ENCODE peak calls at places on chromosomes 7 and 10, in six cellular contexts. One of them, this sample, is unnamed. For H3K27me3, the result is how much of the 10 kb centered on the place peaks cover.

GRCh38 chr7:142323706-142324105 is 65.8 kb upstream of the PRSS58 start:
- DNase-seq in CD4-positive, CD25-positive, alpha-beta regulatory T cell: no peak
- DNase-seq in H9: peak
- DNase-seq in CD8-positive, alpha-beta T cell: peak
- DNase-seq in transverse colon: peak
- DNase-seq in CD4-positive, alpha-beta T cell: peak
- DNase-seq in this sample: peak

GRCh38 chr7:1401011-1401410 is 58.3 kb downstream of the MICALL2 start:
- DNase-seq in H9: no peak
- DNase-seq in CD8-positive, alpha-beta T cell: no peak
- DNase-seq in CD4-positive, CD25-positive, alpha-beta regulatory T cell: no peak
- DNase-seq in transverse colon: no peak
- DNase-seq in CD4-positive, alpha-beta T cell: no peak
- DNase-seq in this sample: no peak

GRCh38 chr10:3514691-3515090 is 270.3 kb downstream of the KLF6 start:
- DNase-seq in transverse colon: no peak
- DNase-seq in H9: no peak
- DNase-seq in CD4-positive, CD25-positive, alpha-beta regulatory T cell: no peak
- DNase-seq in CD4-positive, alpha-beta T cell: no peak
- DNase-seq in CD8-positive, alpha-beta T cell: no peak
- DNase-seq in this sample: no peak

GRCh38 chr7:39720586-39720985 is 97.2 kb downstream of the RALA start:
- DNase-seq in CD4-positive, CD25-positive, alpha-beta regulatory T cell: no peak
- DNase-seq in CD4-positive, alpha-beta T cell: no peak
- DNase-seq in H9: no peak
- DNase-seq in transverse colon: peak
- DNase-seq in CD8-positive, alpha-beta T cell: no peak
- DNase-seq in this sample: no peak

GRCh38 chr10:30671011-30671616 is 41.6 kb upstream of the LYZL2 start:
- DNase-seq in transverse colon: peak
- DNase-seq in H9: peak
- DNase-seq in CD4-positive, alpha-beta T cell: no peak
- DNase-seq in CD4-positive, CD25-positive, alpha-beta regulatory T cell: peak
- DNase-seq in CD8-positive, alpha-beta T cell: no peak
- DNase-seq in this sample: peak

GRCh38 chr10:107984581-107984980 is 820.1 kb upstream of the SORCS1 start:
- DNase-seq in CD4-positive, alpha-beta T cell: no peak
- DNase-seq in transverse colon: no peak
- DNase-seq in CD8-positive, alpha-beta T cell: no peak
- DNase-seq in CD4-positive, CD25-positive, alpha-beta regulatory T cell: no peak
- DNase-seq in H9: no peak
- DNase-seq in this sample: no peak

GRCh38 chr10:73916761-73917470 is 6.0 kb downstream of the PLAU start:
- DNase-seq in H9: no peak
- DNase-seq in CD4-positive, alpha-beta T cell: no peak
- DNase-seq in transverse colon: peak
- DNase-seq in CD4-positive, CD25-positive, alpha-beta regulatory T cell: no peak
- DNase-seq in CD8-positive, alpha-beta T cell: no peak
- DNase-seq in this sample: no peak

GRCh38 chr10:48970046-48970445 is 30.4 kb upstream of the LRRC18 start:
- DNase-seq in CD4-positive, alpha-beta T cell: no peak
- DNase-seq in transverse colon: no peak
- DNase-seq in H9: no peak
- DNase-seq in CD4-positive, CD25-positive, alpha-beta regulatory T cell: no peak
- DNase-seq in CD8-positive, alpha-beta T cell: no peak
- DNase-seq in this sample: no peak

GRCh38 chr7:139696547-139696946 is 81.3 kb downstream of the HIPK2 start:
- DNase-seq in CD8-positive, alpha-beta T cell: no peak
- DNase-seq in H9: no peak
- DNase-seq in CD4-positive, alpha-beta T cell: no peak
- DNase-seq in CD4-positive, CD25-positive, alpha-beta regulatory T cell: peak
- DNase-seq in transverse colon: no peak
- DNase-seq in this sample: no peak

GRCh38 chr7:147803625-147804024 is 786.9 kb upstream of the C7orf33 start:
- DNase-seq in CD4-positive, CD25-positive, alpha-beta regulatory T cell: no peak
- DNase-seq in transverse colon: no peak
- DNase-seq in H9: no peak
- DNase-seq in CD4-positive, alpha-beta T cell: no peak
- DNase-seq in CD8-positive, alpha-beta T cell: no peak
- DNase-seq in this sample: peak

GRCh38 chr7:51033722-51034530 is 251.2 kb upstream of the GRB10 start:
- DNase-seq in CD4-positive, alpha-beta T cell: no peak
- DNase-seq in transverse colon: no peak
- DNase-seq in CD8-positive, alpha-beta T cell: no peak
- DNase-seq in CD4-positive, CD25-positive, alpha-beta regulatory T cell: no peak
- DNase-seq in H9: no peak
- DNase-seq in this sample: no peak

GRCh38 chr10:59906417-59907202 is at the start of gene CCDC6:
- DNase-seq in transverse colon: peak
- DNase-seq in CD4-positive, alpha-beta T cell: peak
- DNase-seq in CD4-positive, CD25-positive, alpha-beta regulatory T cell: peak
- DNase-seq in H9: peak
- DNase-seq in CD8-positive, alpha-beta T cell: peak
- DNase-seq in this sample: peak

GRCh38 chr10:132978542-132978941 is 36.2 kb upstream of the CFAP46 start:
- DNase-seq in CD8-positive, alpha-beta T cell: no peak
- DNase-seq in CD4-positive, alpha-beta T cell: no peak
- DNase-seq in CD4-positive, CD25-positive, alpha-beta regulatory T cell: no peak
- DNase-seq in H9: no peak
- DNase-seq in transverse colon: no peak
- DNase-seq in this sample: no peak

GRCh38 chr10:79093658-79094411 is 25.1 kb downstream of the ZMIZ1 start:
- DNase-seq in transverse colon: peak
- DNase-seq in CD4-positive, alpha-beta T cell: no peak
- DNase-seq in H9: no peak
- DNase-seq in CD8-positive, alpha-beta T cell: no peak
- DNase-seq in CD4-positive, CD25-positive, alpha-beta regulatory T cell: no peak
- DNase-seq in this sample: no peak

GRCh38 chr10:122494833-122495232 is 33.5 kb downstream of the HTRA1 start:
- DNase-seq in CD4-positive, CD25-positive, alpha-beta regulatory T cell: no peak
- DNase-seq in transverse colon: no peak
- DNase-seq in CD8-positive, alpha-beta T cell: no peak
- DNase-seq in CD4-positive, alpha-beta T cell: no peak
- DNase-seq in H9: no peak
- DNase-seq in this sample: no peak

GRCh38 chr7:121853307-121853706 is 19.7 kb upstream of the PTPRZ1 start:
- DNase-seq in H9: no peak
- DNase-seq in CD4-positive, CD25-positive, alpha-beta regulatory T cell: no peak
- DNase-seq in CD4-positive, alpha-beta T cell: no peak
- DNase-seq in transverse colon: no peak
- DNase-seq in CD8-positive, alpha-beta T cell: no peak
- DNase-seq in this sample: no peak

DNA sequence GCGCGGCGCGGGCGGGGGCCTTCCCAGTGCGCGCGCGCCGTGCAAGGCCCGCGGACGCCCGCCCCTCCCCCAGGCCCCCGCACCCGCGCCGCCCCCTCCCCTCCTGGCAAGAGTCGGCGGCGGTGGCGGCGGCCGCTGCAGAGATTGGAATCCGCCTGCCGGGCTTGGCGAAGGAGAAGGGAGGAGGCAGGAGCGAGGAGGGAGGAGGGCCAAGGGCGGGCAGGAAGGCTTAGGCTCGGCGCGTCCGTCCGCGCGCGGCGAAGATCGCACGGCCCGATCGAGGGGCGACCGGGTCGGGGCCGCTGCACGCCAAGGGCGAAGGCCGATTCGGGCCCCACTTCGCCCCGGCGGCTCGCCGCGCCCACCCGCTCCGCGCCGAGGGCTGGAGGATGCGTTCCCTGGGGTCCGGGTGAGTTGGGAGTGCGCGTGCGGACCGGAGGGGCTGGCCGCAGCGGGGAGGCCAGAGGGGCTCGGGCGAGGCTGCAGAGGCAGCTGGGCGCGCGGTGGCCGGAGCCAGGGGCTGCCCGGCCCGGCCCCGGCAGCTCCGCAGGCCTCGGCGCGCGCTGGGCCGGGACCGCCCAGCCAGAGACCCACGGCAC is at the start of gene BMPR1A:
- DNase-seq in CD4-positive, CD25-positive, alpha-beta regulatory T cell: no peak
- DNase-seq in CD8-positive, alpha-beta T cell: no peak
- DNase-seq in CD4-positive, alpha-beta T cell: no peak
- DNase-seq in transverse colon: no peak
- DNase-seq in H9: peak
- DNase-seq in this sample: peak
- H3K27me3 ChIP-seq in CD4-positive, CD25-positive, alpha-beta regulatory T cell: under half
- H3K27me3 ChIP-seq in CD8-positive, alpha-beta T cell: under half
- H3K27me3 ChIP-seq in CD4-positive, alpha-beta T cell: under half
- H3K27me3 ChIP-seq in transverse colon: under half
- H3K27me3 ChIP-seq in H9: under half
- H3K27me3 ChIP-seq in this sample: under half

DNA sequence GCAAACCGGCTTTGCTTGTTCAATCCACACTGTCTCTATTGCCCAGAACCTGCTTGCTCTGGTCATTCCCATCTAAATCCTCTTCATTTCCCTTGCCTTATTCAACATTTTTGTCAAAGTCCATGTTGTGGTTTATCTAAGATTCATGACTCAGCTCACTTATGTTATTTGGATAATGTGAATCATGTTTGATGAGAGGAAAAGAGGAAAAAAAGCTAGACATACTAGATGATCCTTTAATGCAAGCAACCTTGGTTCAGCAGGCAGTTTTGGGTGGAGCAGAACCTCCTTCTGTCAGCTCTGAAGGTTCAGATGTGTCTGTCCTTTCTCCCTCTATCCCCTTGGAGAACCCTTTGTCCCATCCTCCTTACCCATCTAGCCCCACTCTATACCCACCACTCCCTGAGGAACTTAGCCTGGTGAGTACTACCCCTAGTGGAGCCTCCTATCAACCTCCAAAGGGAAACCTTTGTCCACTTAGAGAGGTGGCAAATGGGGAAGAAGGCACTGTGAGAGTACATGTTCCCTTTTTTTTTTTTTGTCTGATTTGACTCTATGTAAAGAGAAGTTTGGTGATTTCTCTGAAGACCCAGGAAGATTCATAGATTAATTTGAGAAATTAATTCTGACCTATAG is 2.1 kb upstream of the SAMD9L start:
- DNase-seq in CD4-positive, alpha-beta T cell: no peak
- DNase-seq in CD8-positive, alpha-beta T cell: no peak
- DNase-seq in H9: no peak
- DNase-seq in CD4-positive, CD25-positive, alpha-beta regulatory T cell: no peak
- DNase-seq in transverse colon: no peak
- DNase-seq in this sample: no peak
- H3K27me3 ChIP-seq in CD4-positive, alpha-beta T cell: under half
- H3K27me3 ChIP-seq in CD8-positive, alpha-beta T cell: under half
- H3K27me3 ChIP-seq in H9: under half
- H3K27me3 ChIP-seq in CD4-positive, CD25-positive, alpha-beta regulatory T cell: under half
- H3K27me3 ChIP-seq in transverse colon: under half
- H3K27me3 ChIP-seq in this sample: under half

DNA sequence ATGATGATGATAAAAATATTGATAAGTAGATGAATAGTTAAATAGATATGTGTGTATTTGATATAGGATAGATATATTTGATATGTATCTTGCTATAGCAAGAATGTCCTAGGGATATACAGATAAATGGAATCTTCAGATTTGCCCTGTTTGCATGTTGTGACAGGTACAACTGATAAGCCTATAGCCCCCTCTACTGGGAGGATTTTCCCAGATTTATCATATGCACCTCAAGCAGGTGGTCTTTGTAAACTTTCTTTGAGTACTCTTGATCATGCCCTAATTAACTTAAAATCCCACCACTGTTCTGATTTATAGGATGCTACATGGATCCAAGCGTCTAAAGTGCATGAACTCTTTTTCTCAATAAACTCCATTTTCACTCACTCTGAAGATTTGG is 1050.7 kb downstream of the SORCS3 start:
- DNase-seq in CD4-positive, alpha-beta T cell: no peak
- DNase-seq in CD8-positive, alpha-beta T cell: no peak
- DNase-seq in CD4-positive, CD25-positive, alpha-beta regulatory T cell: no peak
- DNase-seq in transverse colon: no peak
- DNase-seq in H9: no peak
- DNase-seq in this sample: peak
- H3K27me3 ChIP-seq in CD4-positive, alpha-beta T cell: under half
- H3K27me3 ChIP-seq in CD8-positive, alpha-beta T cell: under half
- H3K27me3 ChIP-seq in CD4-positive, CD25-positive, alpha-beta regulatory T cell: under half
- H3K27me3 ChIP-seq in transverse colon: under half
- H3K27me3 ChIP-seq in H9: under half
- H3K27me3 ChIP-seq in this sample: under half

DNA sequence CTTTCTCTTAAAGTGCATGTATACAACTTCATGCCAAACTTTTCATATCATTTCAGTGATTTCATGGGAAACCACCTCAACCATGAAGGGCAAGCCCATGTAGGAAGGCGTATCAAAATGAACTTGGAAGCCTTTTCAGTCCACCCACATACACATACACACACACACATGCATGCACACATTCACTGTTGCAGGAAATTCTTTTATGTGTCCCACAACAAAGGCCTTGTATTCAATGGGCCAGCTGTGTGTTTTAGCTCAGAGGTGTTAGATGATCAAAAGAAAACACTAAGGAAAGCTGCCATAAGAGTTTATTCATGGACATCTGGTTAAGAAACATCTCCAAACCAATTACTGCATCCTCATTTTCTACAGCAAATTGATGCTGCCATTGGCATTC is 74.5 kb upstream of the STK17A start:
- DNase-seq in transverse colon: no peak
- DNase-seq in CD4-positive, CD25-positive, alpha-beta regulatory T cell: no peak
- DNase-seq in H9: no peak
- DNase-seq in CD4-positive, alpha-beta T cell: no peak
- DNase-seq in CD8-positive, alpha-beta T cell: no peak
- DNase-seq in this sample: no peak
- H3K27me3 ChIP-seq in transverse colon: under half
- H3K27me3 ChIP-seq in CD4-positive, CD25-positive, alpha-beta regulatory T cell: under half
- H3K27me3 ChIP-seq in H9: under half
- H3K27me3 ChIP-seq in CD4-positive, alpha-beta T cell: under half
- H3K27me3 ChIP-seq in CD8-positive, alpha-beta T cell: under half
- H3K27me3 ChIP-seq in this sample: under half

DNA sequence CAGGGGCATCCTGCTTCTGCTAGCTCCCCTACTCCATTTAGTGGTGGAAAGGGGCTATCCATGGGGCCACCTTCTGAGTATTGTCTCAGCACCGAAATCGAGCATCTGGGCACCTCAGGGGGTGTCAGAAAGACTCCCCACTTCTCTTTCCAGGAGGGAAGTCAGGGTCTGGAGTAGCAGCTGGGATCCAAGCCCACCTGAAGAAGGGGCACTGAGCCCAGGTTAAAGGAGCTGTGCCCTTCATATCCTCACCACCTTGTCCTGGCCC is 2.6 kb downstream of the FLNC start:
- DNase-seq in CD8-positive, alpha-beta T cell: no peak
- DNase-seq in CD4-positive, alpha-beta T cell: no peak
- DNase-seq in CD4-positive, CD25-positive, alpha-beta regulatory T cell: no peak
- DNase-seq in H9: no peak
- DNase-seq in transverse colon: no peak
- DNase-seq in this sample: no peak
- H3K27me3 ChIP-seq in CD8-positive, alpha-beta T cell: under half
- H3K27me3 ChIP-seq in CD4-positive, alpha-beta T cell: under half
- H3K27me3 ChIP-seq in CD4-positive, CD25-positive, alpha-beta regulatory T cell: under half
- H3K27me3 ChIP-seq in H9: under half
- H3K27me3 ChIP-seq in transverse colon: under half
- H3K27me3 ChIP-seq in this sample: under half

GRCh38 chr10:101139421-101139911 is 8.4 kb downstream of the TLX1 start:
- DNase-seq in CD8-positive, alpha-beta T cell: no peak
- DNase-seq in transverse colon: no peak
- DNase-seq in CD4-positive, CD25-positive, alpha-beta regulatory T cell: no peak
- DNase-seq in CD4-positive, alpha-beta T cell: no peak
- DNase-seq in H9: peak
- DNase-seq in this sample: peak
- H3K27me3 ChIP-seq in CD8-positive, alpha-beta T cell: half or more
- H3K27me3 ChIP-seq in transverse colon: half or more
- H3K27me3 ChIP-seq in CD4-positive, CD25-positive, alpha-beta regulatory T cell: under half
- H3K27me3 ChIP-seq in CD4-positive, alpha-beta T cell: half or more
- H3K27me3 ChIP-seq in H9: half or more
- H3K27me3 ChIP-seq in this sample: half or more

GRCh38 chr7:151260471-151260870 is 12.0 kb upstream of the SMARCD3 start:
- DNase-seq in CD4-positive, alpha-beta T cell: no peak
- DNase-seq in transverse colon: no peak
- DNase-seq in CD4-positive, CD25-positive, alpha-beta regulatory T cell: no peak
- DNase-seq in H9: no peak
- DNase-seq in CD8-positive, alpha-beta T cell: no peak
- DNase-seq in this sample: no peak
- H3K27me3 ChIP-seq in CD4-positive, alpha-beta T cell: under half
- H3K27me3 ChIP-seq in transverse colon: under half
- H3K27me3 ChIP-seq in CD4-positive, CD25-positive, alpha-beta regulatory T cell: under half
- H3K27me3 ChIP-seq in H9: under half
- H3K27me3 ChIP-seq in CD8-positive, alpha-beta T cell: under half
- H3K27me3 ChIP-seq in this sample: under half